ENCODE peak calls at places on chromosomes 7 and 10, in five cellular contexts. M, T, P, R and A are unnamed samples.
A peak's percentile ranks its signal among the peaks of the same experiment; 100 is the strongest.

GRCh38 chr7:29091722-29092121 is 54.6 kb downstream of the CPVL start:
- DNase-seq in P (no peak), R (no peak), M (no peak), T (no peak), A (no peak)

GRCh38 chr7:134739362-134739761 is 40.1 kb upstream of the CALD1 start:
- DNase-seq in P (no peak), M (no peak), T (no peak), R (no peak), A (no peak)

GRCh38 chr7:64183827-64184372 is 23.1 kb upstream of the ZNF735 start:
- DNase-seq in P (no peak), T (no peak), R (no peak), M (no peak), A (no peak)

GRCh38 chr7:38317457-38318037 is 44.1 kb upstream of the TARP start:
- DNase-seq in R (no peak), P (no peak), T (no peak), M (no peak), A (no peak)

GRCh38 chr7:20597339-20597738 is 18.1 kb upstream of the ABCB5 start:
- DNase-seq in T (no peak), R (no peak), M (no peak), P (no peak), A (no peak)

GRCh38 chr10:69445094-69445493 is 6.2 kb upstream of the TSPAN15 start:
- DNase-seq in R (no peak), P (no peak), M (no peak), T (no peak), A (no peak)

GRCh38 chr10:118901409-118901808 is 128.1 kb upstream of the NANOS1 start:
- DNase-seq in T (no peak), R (no peak), P (no peak), M (no peak), A (no peak)

GRCh38 chr7:134941947-134942346 is 44.4 kb upstream of the AGBL3 start:
- DNase-seq in T (no peak), R (no peak), M (no peak), P (no peak), A (no peak)

GRCh38 chr7:55550010-55550409 is 22.3 kb downstream of the VOPP1 start:
- DNase-seq in R (no peak), P (no peak), T (no peak), M (no peak), A (peak; percentile 73)

GRCh38 chr7:20896996-20897395 is 110.3 kb upstream of the SP8 start:
- DNase-seq in P (no peak), M (no peak), R (no peak), T (no peak), A (no peak)

GRCh38 chr7:139647812-139648616 is 124.5 kb downstream of the CLEC2L start:
- DNase-seq in M (no peak), R (no peak), T (no peak), P (no peak), A (no peak)

GRCh38 chr10:24384954-24385353 is 176.0 kb downstream of the KIAA1217 start:
- DNase-seq in P (no peak), M (no peak), T (no peak), R (no peak), A (no peak)

GRCh38 chr7:106590209-106590816 is 70.6 kb downstream of the CCDC71L start:
- DNase-seq in T (peak; percentile 32), P (no peak), M (no peak), R (no peak), A (no peak)

GRCh38 chr7:4245866-4246470 is 436.1 kb upstream of the FOXK1 start:
- DNase-seq in R (no peak), M (no peak), P (no peak), T (no peak), A (no peak)

GRCh38 chr7:41732279-41733062 is 29.6 kb upstream of the INHBA start:
- DNase-seq in T (peak; percentile 54), P (no peak), M (no peak), R (no peak), A (no peak)

GRCh38 chr7:123148813-123149212 is 51.0 kb downstream of the SLC13A1 start:
- DNase-seq in T (peak; percentile 1), P (no peak), R (no peak), M (no peak), A (no peak)

GRCh38 chr7:123151443-123151842 is 48.3 kb downstream of the SLC13A1 start:
- DNase-seq in R (no peak), M (no peak), T (no peak), P (no peak), A (no peak)

GRCh38 chr7:123155571-123155970 is 44.2 kb downstream of the SLC13A1 start:
- DNase-seq in R (no peak), P (no peak), T (no peak), M (no peak), A (no peak)

GRCh38 chr7:123157606-123158005 is 42.2 kb downstream of the SLC13A1 start:
- DNase-seq in R (no peak), M (no peak), T (no peak), P (no peak), A (no peak)

GRCh38 chr7:123154231-123154860 is 45.4 kb downstream of the SLC13A1 start:
- DNase-seq in R (peak; percentile 74), M (no peak), P (peak; percentile 63), T (peak; percentile 83), A (no peak)
- TF ChIP-seq CTCF in R (peak; percentile 85), M (peak; percentile 60), P (peak; percentile 84), T (peak; percentile 78), A (peak; percentile 69)

DNA sequence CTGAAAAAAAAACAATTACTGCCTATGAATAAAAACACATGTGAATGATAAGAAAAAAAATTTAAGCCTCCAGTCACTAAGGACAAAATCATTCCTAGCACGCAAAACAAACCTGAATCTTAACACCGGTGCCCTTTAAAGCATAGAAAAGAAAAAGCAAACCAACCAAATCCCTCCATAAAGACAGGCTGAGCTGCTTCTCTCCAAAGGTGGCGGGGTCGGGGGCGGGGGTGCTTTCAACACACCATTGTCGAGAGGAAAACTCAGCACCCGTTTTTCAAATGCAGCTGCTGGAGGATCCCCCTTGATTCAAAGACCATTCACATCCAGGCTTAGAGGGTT is 1.4 kb downstream of the ST8SIA6 start:
- DNase-seq in T (no peak), M (no peak), P (no peak), R (no peak), A (no peak)
- H3K4me3 ChIP-seq in T (no peak overlapping the region), M (peak overlapping the region; percentile 60), P (peak overlapping the region; percentile 47), R (no peak overlapping the region), A (no peak overlapping the region)

GRCh38 chr7:92949748-92950147 is 113.4 kb upstream of the CDK6 start:
- DNase-seq in M (no peak), P (no peak), T (no peak), R (no peak), A (no peak)
- TF ChIP-seq CTCF in M (no peak), P (no peak), T (no peak), R (no peak), A (no peak)

DNA sequence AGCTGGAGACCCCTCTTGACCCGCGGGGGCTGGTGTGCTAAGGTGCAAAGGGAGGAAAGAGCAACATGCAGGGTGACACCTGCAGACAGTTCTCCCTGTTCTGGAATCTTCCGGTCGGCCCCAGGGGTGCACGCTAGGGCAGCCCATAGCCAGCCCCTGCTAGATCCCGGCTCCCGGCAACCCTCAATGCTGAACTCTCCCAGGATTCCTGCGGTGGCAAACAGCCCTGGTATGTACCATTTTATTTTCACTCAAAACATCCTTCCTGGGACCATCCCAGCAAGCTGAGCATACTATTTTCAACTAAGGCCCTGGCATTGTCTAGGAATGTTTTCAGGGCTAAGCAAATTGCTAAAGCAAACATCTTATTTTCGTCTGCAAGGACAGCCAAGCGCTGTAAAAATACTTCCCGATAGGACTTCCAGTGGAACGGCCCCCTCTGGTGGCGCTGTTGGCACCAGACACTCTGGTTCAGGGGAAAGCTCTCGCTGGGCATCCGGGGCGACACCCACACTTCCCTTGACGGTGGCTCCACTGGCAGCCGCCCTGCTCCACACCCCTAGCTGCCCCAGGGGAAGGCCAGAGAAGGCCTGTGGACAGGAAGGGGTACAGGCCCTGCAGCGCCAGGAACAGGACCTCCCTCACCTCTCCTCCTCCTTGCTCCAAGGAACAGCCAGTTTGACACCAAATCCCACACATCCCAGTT is 99.4 kb downstream of the CTBP2 start:
- DNase-seq in R (peak; percentile 35), T (peak; percentile 91), P (peak; percentile 90), M (peak; percentile 95), A (peak; percentile 92)
- H3K4me3 ChIP-seq in R (no peak overlapping the region), T (peak overlapping the region; percentile 28), P (peak overlapping the region; percentile 46), M (no peak overlapping the region), A (peak overlapping the region; percentile 22)